ENCODE peak calls at places on chromosome 1, in nine cellular contexts. L, H, Z, T, P, R, M, U and G are unnamed samples. For H3K4me1, the result is how much of the 10 kb centered on the place peaks cover.

GRCh38 chr1:16375521-16376359 is 8.7 kb downstream of the SZRD1 start:
- DNase-seq in Z (no peak), R (no peak), U (no peak), H (no peak), M (no peak), P (no peak), T (no peak), L (no peak), G (no peak)

GRCh38 chr1:172321429-172321828 is 99.1 kb upstream of the C1orf105 start:
- DNase-seq in M (no peak), U (no peak), L (peak), P (no peak), R (no peak), T (no peak), Z (peak), H (no peak), G (no peak)

GRCh38 chr1:207026177-207026576 is 6.4 kb downstream of the C1orf116 start:
- DNase-seq in Z (no peak), M (no peak), H (no peak), R (no peak), L (no peak), T (no peak), P (no peak), U (no peak), G (no peak)

GRCh38 chr1:93635614-93636543 is 45.8 kb downstream of the BCAR3 start:
- DNase-seq in T (no peak), R (no peak), P (no peak), L (no peak), H (no peak), U (peak), Z (no peak), M (no peak), G (no peak)

GRCh38 chr1:62437273-62437945 is 560 bp downstream of the USP1 start:
- DNase-seq in Z (no peak), T (peak), P (peak), R (no peak), M (peak), H (no peak), U (no peak), L (no peak), G (no peak)

GRCh38 chr1:44805311-44806024 is 1.7 kb downstream of the DYNLT4 start:
- DNase-seq in M (peak), H (no peak), P (no peak), T (peak), L (no peak), U (peak), R (no peak), Z (peak), G (peak)

GRCh38 chr1:174284052-174284451 is 124.7 kb downstream of the RABGAP1L start:
- DNase-seq in M (no peak), P (no peak), H (no peak), Z (no peak), R (no peak), L (no peak), T (no peak), U (no peak), G (no peak)

GRCh38 chr1:119554188-119554587 is 47.2 kb downstream of the HSD3B1 start:
- DNase-seq in P (no peak), R (no peak), Z (no peak), L (no peak), H (peak), U (no peak), T (peak), M (no peak), G (no peak)

GRCh38 chr1:244735404-244735803 is 82.5 kb downstream of the DESI2 start:
- DNase-seq in Z (no peak), H (no peak), R (peak), L (no peak), M (no peak), T (no peak), U (peak), P (no peak), G (no peak)

GRCh38 chr1:67532452-67533216 is 102.4 kb upstream of the SERBP1 start:
- DNase-seq in M (no peak), R (peak), P (no peak), Z (peak), T (peak), U (peak), L (peak), H (peak), G (no peak)

GRCh38 chr1:201361652-201362504 is 15.6 kb downstream of the TNNT2 start:
- DNase-seq in M (peak), H (no peak), L (peak), R (peak), U (peak), Z (no peak), P (peak), T (peak), G (no peak)

GRCh38 chr1:183218039-183218618 is 32.1 kb downstream of the LAMC2 start:
- DNase-seq in U (no peak), M (peak), P (peak), T (no peak), H (peak), R (no peak), Z (peak), L (no peak), G (peak)

GRCh38 chr1:47690341-47691244 is 252.7 kb downstream of the FOXD2 start:
- DNase-seq in H (no peak), P (no peak), U (peak), L (no peak), Z (peak), T (no peak), M (no peak), R (no peak), G (no peak)

GRCh38 chr1:180962178-180962577 is 49.5 kb downstream of the KIAA1614 start:
- DNase-seq in M (no peak), U (no peak), H (no peak), Z (no peak), P (no peak), T (no peak), L (no peak), R (no peak), G (peak)

GRCh38 chr1:37808369-37809319 is 636 bp upstream of the YRDC start:
- DNase-seq in L (peak), T (peak), Z (peak), M (peak), P (peak), U (peak), R (peak), H (peak), G (peak)

GRCh38 chr1:229032455-229032854 is 238.5 kb upstream of the RAB4A start:
- DNase-seq in R (no peak), H (no peak), Z (no peak), L (no peak), T (no peak), U (no peak), P (no peak), M (no peak), G (no peak)

GRCh38 chr1:234108921-234109320 is 204.4 kb downstream of the SLC35F3 start:
- DNase-seq in U (no peak), L (peak), H (no peak), R (no peak), P (no peak), Z (no peak), M (no peak), T (peak), G (no peak)

GRCh38 chr1:201172999-201173610 is 17.5 kb upstream of the IGFN1 start:
- DNase-seq in R (no peak), H (no peak), U (no peak), P (peak), Z (no peak), M (no peak), L (no peak), T (peak), G (no peak)

GRCh38 chr1:106889504-106890027 is 166.9 kb upstream of the PRMT6 start:
- DNase-seq in T (no peak), M (no peak), L (no peak), Z (no peak), H (no peak), P (no peak), U (no peak), R (no peak), G (no peak)

GRCh38 chr1:239958063-239958462 is 133.6 kb upstream of the FMN2 start:
- DNase-seq in Z (no peak), H (no peak), U (no peak), T (no peak), L (no peak), P (no peak), R (no peak), M (no peak), G (no peak)

GRCh38 chr1:234014208-234014607 is 109.7 kb downstream of the SLC35F3 start:
- DNase-seq in T (no peak), L (no peak), Z (no peak), H (no peak), R (no peak), P (no peak), M (no peak), U (no peak), G (no peak)

GRCh38 chr1:17635811-17636210 is 96.3 kb downstream of the ARHGEF10L start:
- DNase-seq in Z (peak), R (no peak), M (no peak), L (no peak), H (peak), T (no peak), P (peak), U (no peak), G (no peak)

GRCh38 chr1:206464456-206464964 is 5.8 kb upstream of the IKBKE start:
- DNase-seq in U (no peak), H (no peak), Z (peak), L (no peak), M (no peak), R (no peak), T (peak), P (no peak), G (no peak)

GRCh38 chr1:228060458-228061190 is 21.9 kb upstream of the ARF1 start:
- DNase-seq in H (no peak), R (no peak), U (peak), T (peak), M (peak), P (no peak), Z (no peak), L (no peak), G (peak)

GRCh38 chr1:30184393-30185141 is 538.8 kb downstream of the MATN1 start:
- DNase-seq in H (no peak), Z (no peak), P (no peak), M (no peak), U (no peak), T (no peak), L (no peak), R (no peak), G (no peak)

GRCh38 chr1:182955596-182956588 is 2.9 kb upstream of the SHCBP1L start:
- DNase-seq in H (no peak), T (no peak), Z (no peak), R (no peak), P (no peak), M (no peak), L (no peak), U (no peak), G (no peak)

GRCh38 chr1:186404454-186405051 is 28.9 kb downstream of the ODR4 start:
- DNase-seq in U (no peak), T (peak), R (no peak), P (no peak), L (peak), H (no peak), M (no peak), Z (no peak), G (no peak)

GRCh38 chr1:17586172-17586963 is 46.9 kb downstream of the ARHGEF10L start:
- DNase-seq in H (no peak), L (no peak), R (no peak), T (peak), U (peak), Z (peak), M (no peak), P (peak), G (peak)

GRCh38 chr1:210288106-210288505 is 40.6 kb upstream of the HHAT start:
- DNase-seq in P (no peak), L (no peak), M (no peak), T (no peak), H (no peak), Z (no peak), R (no peak), U (no peak), G (no peak)
- H3K4me1 ChIP-seq in P (under half), L (under half), M (under half), T (under half), H (under half), Z (under half), R (under half), U (under half), G (under half)

GRCh38 chr1:169118227-169118626 is 11.7 kb downstream of the ATP1B1 start:
- DNase-seq in P (no peak), R (no peak), Z (no peak), H (no peak), L (no peak), M (no peak), T (no peak), U (no peak), G (no peak)

GRCh38 chr1:169115891-169116585 is 9.5 kb downstream of the ATP1B1 start:
- DNase-seq in U (no peak), P (peak), H (peak), M (no peak), T (peak), Z (peak), R (no peak), L (no peak), G (peak)

GRCh38 chr1:169119405-169119804 is 12.9 kb downstream of the ATP1B1 start:
- DNase-seq in T (peak), H (no peak), L (peak), Z (no peak), R (no peak), U (no peak), M (no peak), P (no peak), G (peak)

GRCh38 chr1:169117014-169117413 is 10.5 kb downstream of the ATP1B1 start:
- DNase-seq in R (no peak), U (no peak), P (no peak), M (no peak), L (no peak), Z (no peak), T (no peak), H (no peak), G (no peak)

DNA sequence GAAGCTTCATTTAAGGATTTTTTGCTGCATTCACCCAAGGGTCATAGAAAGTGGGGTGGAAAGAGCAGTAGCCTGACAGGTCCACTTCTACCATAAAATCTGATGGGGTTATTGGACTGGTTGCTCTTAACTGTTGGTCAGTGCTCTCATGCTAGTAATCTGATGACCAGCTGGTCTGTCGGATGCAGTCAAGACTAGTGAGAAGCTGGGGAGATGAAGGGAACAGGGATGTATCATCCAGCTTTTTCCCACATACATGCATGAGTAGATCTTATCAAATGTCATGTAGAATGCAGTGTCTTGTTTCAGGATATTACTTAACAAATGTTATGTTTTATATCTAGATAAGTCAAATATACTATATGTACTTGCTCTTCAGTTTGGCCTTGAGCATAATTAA is 11.1 kb downstream of the ATP1B1 start:
- DNase-seq in P (no peak), M (no peak), Z (no peak), H (no peak), U (no peak), L (no peak), T (no peak), R (no peak), G (no peak)
- H3K4me1 ChIP-seq in P (half or more), M (under half), Z (under half), H (under half), U (under half), L (half or more), T (half or more), R (under half), G (under half)

GRCh38 chr1:97903626-97904025 is 17.2 kb downstream of the DPYD start:
- DNase-seq in T (no peak), R (no peak), M (no peak), Z (no peak), U (no peak), H (peak), L (no peak), P (no peak), G (no peak)

GRCh38 chr1:97905141-97905540 is 15.7 kb downstream of the DPYD start:
- DNase-seq in U (no peak), M (no peak), P (no peak), L (no peak), R (no peak), Z (no peak), H (no peak), T (no peak), G (no peak)

GRCh38 chr1:97907886-97908285 is 12.9 kb downstream of the DPYD start:
- DNase-seq in L (no peak), T (no peak), P (no peak), U (no peak), M (no peak), H (no peak), Z (no peak), R (no peak), G (no peak)

GRCh38 chr1:97904528-97904927 is 16.3 kb downstream of the DPYD start:
- DNase-seq in U (no peak), T (no peak), Z (no peak), P (no peak), R (no peak), H (no peak), L (no peak), M (no peak), G (no peak)

DNA sequence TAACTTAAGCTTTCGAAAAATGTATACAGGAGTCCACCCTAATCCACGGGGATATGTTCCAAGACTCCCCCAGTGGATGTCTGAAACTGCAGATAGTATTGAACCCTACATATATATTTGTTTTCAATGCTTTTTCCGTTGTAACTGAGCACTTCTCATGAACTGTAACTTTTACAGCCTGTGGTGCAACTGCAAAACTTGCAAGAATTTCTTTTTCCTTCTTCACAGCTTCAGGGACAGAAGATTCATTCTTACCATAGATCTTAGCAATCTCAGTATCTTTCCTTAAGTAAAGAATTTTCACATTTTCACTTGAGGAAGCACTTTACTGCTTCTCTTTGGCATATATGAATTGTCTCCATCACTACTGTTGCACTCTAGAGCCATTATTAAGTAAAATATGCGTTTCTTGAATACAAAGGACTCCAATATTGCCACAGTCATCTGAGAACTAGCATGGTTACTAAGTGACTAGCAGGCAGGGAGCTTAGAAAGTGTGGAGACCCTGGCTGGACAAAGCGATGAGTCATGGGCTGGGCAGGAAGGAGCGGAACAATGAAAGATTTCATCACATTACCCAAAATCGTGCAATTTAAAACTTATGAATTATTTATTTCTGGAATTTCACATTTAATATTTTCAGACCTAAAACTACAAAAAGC is 14.1 kb downstream of the DPYD start:
- DNase-seq in T (no peak), U (no peak), M (peak), L (peak), Z (peak), P (peak), R (no peak), H (no peak), G (no peak)
- H3K4me1 ChIP-seq in T (under half), U (under half), M (under half), L (under half), Z (under half), P (under half), R (under half), H (under half), G (under half)

GRCh38 chr1:235876292-235876914 is 9.7 kb upstream of the LYST start:
- DNase-seq in T (no peak), M (no peak), L (no peak), H (no peak), Z (no peak), U (no peak), P (no peak), R (no peak), G (no peak)

GRCh38 chr1:235874226-235874625 is 7.5 kb upstream of the LYST start:
- DNase-seq in L (no peak), R (no peak), P (no peak), T (no peak), Z (no peak), U (no peak), H (no peak), M (no peak), G (no peak)

GRCh38 chr1:235881930-235882700 is 15.4 kb upstream of the LYST start:
- DNase-seq in H (no peak), R (no peak), Z (no peak), P (no peak), M (no peak), T (no peak), L (no peak), U (no peak), G (no peak)

GRCh38 chr1:235875236-235875635 is 8.5 kb upstream of the LYST start:
- DNase-seq in H (no peak), Z (no peak), P (no peak), U (no peak), L (no peak), M (no peak), R (no peak), T (no peak), G (no peak)

DNA sequence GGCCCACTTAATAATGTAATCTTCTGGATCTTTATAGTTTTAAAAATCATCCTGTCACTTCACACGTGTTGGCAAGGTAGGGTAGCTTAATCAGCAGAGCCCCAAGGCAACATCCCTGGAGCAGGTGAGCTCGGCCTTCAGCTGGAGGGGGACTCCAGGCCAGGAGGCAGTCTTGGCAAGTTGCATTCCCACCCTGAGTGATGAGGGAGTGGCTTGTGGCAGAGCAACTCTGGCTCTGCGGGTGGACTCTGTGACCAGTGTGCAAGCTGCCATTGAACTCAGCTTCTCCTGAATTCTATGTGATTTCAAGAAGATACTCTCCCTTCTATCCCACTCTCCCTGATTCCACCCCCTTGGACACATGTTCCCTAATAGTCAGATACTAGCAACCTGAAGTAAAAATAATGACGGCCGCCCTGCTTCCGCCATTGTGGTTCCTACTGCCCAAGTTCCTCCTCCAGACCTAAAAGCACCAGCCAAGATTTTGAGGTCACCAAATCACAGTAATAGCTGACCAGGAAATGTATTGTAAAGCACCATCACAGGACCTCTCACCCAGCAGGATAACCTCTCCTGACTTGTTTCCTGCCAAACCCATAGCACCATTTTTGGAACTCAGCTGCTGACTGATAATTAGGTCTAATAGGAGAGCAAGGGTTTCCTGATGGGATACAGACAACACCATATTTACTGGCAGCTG is 11.5 kb upstream of the LYST start:
- DNase-seq in R (no peak), H (peak), L (no peak), T (no peak), Z (no peak), U (no peak), P (no peak), M (no peak), G (no peak)
- H3K4me1 ChIP-seq in R (under half), H (under half), L (under half), T (under half), Z (under half), U (under half), P (under half), M (under half), G (under half)

GRCh38 chr1:53413175-53414001 is 45.8 kb upstream of the DMRTB1 start:
- DNase-seq in R (peak), M (no peak), H (no peak), U (no peak), P (no peak), Z (no peak), T (peak), L (no peak), G (no peak)

GRCh38 chr1:53414632-53415031 is 44.6 kb upstream of the DMRTB1 start:
- DNase-seq in R (no peak), P (no peak), M (no peak), Z (no peak), L (no peak), U (no peak), T (no peak), H (no peak), G (no peak)

GRCh38 chr1:53410691-53411090 is 48.5 kb upstream of the DMRTB1 start:
- DNase-seq in H (no peak), T (no peak), Z (no peak), R (no peak), P (no peak), U (no peak), M (no peak), L (no peak), G (no peak)

GRCh38 chr1:53411541-53412152 is 47.6 kb upstream of the DMRTB1 start:
- DNase-seq in L (no peak), H (no peak), U (no peak), P (no peak), R (no peak), T (no peak), Z (no peak), M (no peak), G (no peak)

GRCh38 chr1:53412285-53413174 is 46.7 kb upstream of the DMRTB1 start:
- DNase-seq in P (no peak), Z (no peak), M (no peak), H (no peak), L (no peak), U (no peak), T (no peak), R (no peak), G (no peak)
- H3K4me1 ChIP-seq in P (under half), Z (under half), M (under half), H (under half), L (under half), U (under half), T (under half), R (under half), G (under half)